ENCODE peak calls at places on chromosomes 2 and 18, in seven cellular contexts. W is OCI-M1, X is globus pallidus, C is NCI-H2081, P is dermis blood vessel endothelial cell, U is GM03348, L is caudate nucleus. M is an unnamed sample.

GRCh38 chr2:172995323-172996244 is 80.1 kb upstream of the MAP3K20 start:
- DNase-seq in C (no peak), X (no peak), W (peak), P (peak), U (peak), L (no peak), M (peak)

GRCh38 chr2:100058014-100058310 is 84.4 kb downstream of the AFF3 start:
- DNase-seq in X (no peak), L (no peak), P (no peak), U (peak), C (no peak), W (no peak), M (no peak)

GRCh38 chr2:162070228-162070918 is 3.6 kb downstream of the DPP4 start:
- DNase-seq in U (no peak), X (no peak), L (no peak), P (no peak), C (no peak), W (no peak), M (no peak)

GRCh38 chr2:96386470-96386869 is 50.9 kb downstream of the NCAPH start:
- DNase-seq in X (no peak), P (no peak), L (no peak), U (no peak), W (no peak), C (no peak), M (no peak)

GRCh38 chr18:41197967-41198366 is 757.1 kb upstream of the PIK3C3 start:
- DNase-seq in P (no peak), W (no peak), C (no peak), X (no peak), U (no peak), L (no peak), M (no peak)

GRCh38 chr2:171541202-171541884 is 19.1 kb downstream of the CYBRD1 start:
- DNase-seq in P (no peak), U (no peak), W (peak), C (peak), X (no peak), L (no peak), M (no peak)

GRCh38 chr2:176110975-176111663 is 4.0 kb downstream of the HOXD11 start:
- DNase-seq in U (no peak), X (no peak), W (peak), L (peak), P (peak), C (peak), M (peak)

GRCh38 chr2:208466133-208466919 is 59.7 kb downstream of the PTH2R start:
- DNase-seq in P (peak), W (peak), U (peak), X (peak), L (peak), C (peak), M (peak)

GRCh38 chr2:11159574-11160170 is 4.4 kb downstream of the SLC66A3 start:
- DNase-seq in C (no peak), W (no peak), X (no peak), U (no peak), L (no peak), P (no peak), M (no peak)

GRCh38 chr18:49843778-49844625 is 30.7 kb upstream of the ACAA2 start:
- DNase-seq in L (no peak), P (peak), U (no peak), X (no peak), C (no peak), W (no peak), M (no peak)

GRCh38 chr2:241592126-241592845 is 33.7 kb downstream of the BOK start:
- DNase-seq in L (no peak), X (no peak), P (no peak), W (no peak), C (no peak), U (no peak), M (no peak)